ENCODE peak calls at places on chromosomes 16 and 17, in seven cellular contexts. T is SJSA1, D is colonic mucosa, P is endothelial cell of umbilical vein, X is thoracic aorta, S is breast epithelium, Z is adrenal gland. O is an unnamed sample.

GRCh38 chr17:80989586-80989913 is 2.1 kb upstream of the CHMP6 start:
- DNase-seq in T (peak), D (no peak), P (no peak), X (no peak), S (no peak), Z (no peak), O (no peak)

GRCh38 chr17:18362509-18363020 is 785 bp downstream of the SHMT1 start:
- DNase-seq in T (no peak), D (peak), P (peak), X (no peak), S (no peak), Z (peak), O (no peak)

GRCh38 chr16:30395992-30396560 is 856 bp downstream of the ZNF48 start:
- DNase-seq in T (no peak), D (no peak), P (no peak), X (no peak), S (no peak), Z (no peak), O (no peak)

GRCh38 chr17:75289832-75290337 is 652 bp upstream of the SLC25A19 start:
- DNase-seq in T (no peak), D (peak), P (peak), X (no peak), S (no peak), Z (peak), O (peak)

GRCh38 chr17:45979137-45979536 is 19.9 kb upstream of the STH start:
- DNase-seq in T (no peak), D (no peak), P (no peak), X (no peak), S (no peak), Z (no peak), O (no peak)

GRCh38 chr17:63398680-63399079 is 47.4 kb downstream of the CYB561 start:
- DNase-seq in T (no peak), D (no peak), P (peak), X (no peak), S (no peak), Z (no peak), O (no peak)

GRCh38 chr17:17681187-17681743 is at the start of gene RAI1:
- DNase-seq in T (peak), D (peak), P (peak), X (no peak), S (peak), Z (peak), O (peak)

GRCh38 chr16:31141489-31142108 is 6.1 kb upstream of the PRSS8 start:
- DNase-seq in T (no peak), D (peak), P (no peak), X (no peak), S (no peak), Z (peak), O (peak)

GRCh38 chr16:56120447-56121155 is 70.7 kb upstream of the GNAO1 start:
- DNase-seq in T (no peak), D (no peak), P (no peak), X (no peak), S (no peak), Z (no peak), O (no peak)

GRCh38 chr17:59370580-59371299 is 39.3 kb downstream of the YPEL2 start:
- DNase-seq in T (no peak), D (no peak), P (peak), X (no peak), S (no peak), Z (no peak), O (no peak)

GRCh38 chr17:64470676-64471075 is 21.8 kb downstream of the MILR1 start:
- DNase-seq in T (no peak), D (no peak), P (no peak), X (no peak), S (no peak), Z (no peak), O (no peak)

GRCh38 chr17:50547736-50548083 is 736 bp downstream of the SPATA20 start:
- DNase-seq in T (no peak), D (peak), P (no peak), X (no peak), S (no peak), Z (no peak), O (no peak)

GRCh38 chr17:76840884-76841775 is 27.1 kb upstream of the MGAT5B start:
- DNase-seq in T (peak), D (no peak), P (no peak), X (no peak), S (no peak), Z (no peak), O (no peak)

GRCh38 chr17:78351449-78352006 is 8.3 kb downstream of the SOCS3 start:
- DNase-seq in T (no peak), D (peak), P (no peak), X (peak), S (peak), Z (peak), O (peak)

GRCh38 chr16:57628008-57628781 is at the start of gene ADGRG1:
- DNase-seq in T (peak), D (peak), P (peak), X (peak), S (no peak), Z (peak), O (no peak)

GRCh38 chr16:88785106-88785924 is at the start of gene PIEZO1:
- DNase-seq in T (peak), D (peak), P (peak), X (no peak), S (peak), Z (peak), O (peak)

GRCh38 chr16:56688762-56689161 is 6.5 kb downstream of the MT1X start:
- DNase-seq in T (no peak), D (no peak), P (no peak), X (no peak), S (no peak), Z (no peak), O (no peak)

GRCh38 chr17:73203788-73204479 is 11.1 kb downstream of the COG1 start:
- DNase-seq in T (no peak), D (no peak), P (peak), X (no peak), S (no peak), Z (no peak), O (no peak)

GRCh38 chr16:57366544-57367040 is 5.7 kb upstream of the CX3CL1 start:
- DNase-seq in T (no peak), D (no peak), P (peak), X (no peak), S (no peak), Z (no peak), O (peak)

GRCh38 chr16:89096042-89096717 is 2.5 kb downstream of the ACSF3 start:
- DNase-seq in T (no peak), D (no peak), P (no peak), X (no peak), S (no peak), Z (no peak), O (no peak)

GRCh38 chr16:51129105-51129504 is 22.0 kb downstream of the SALL1 start:
- DNase-seq in T (no peak), D (no peak), P (no peak), X (no peak), S (no peak), Z (no peak), O (no peak)

GRCh38 chr17:76142044-76143041 is 1.3 kb upstream of the FOXJ1 start:
- DNase-seq in T (no peak), D (no peak), P (no peak), X (no peak), S (no peak), Z (no peak), O (peak)

GRCh38 chr17:75250009-75250471 is 11.4 kb downstream of the GGA3 start:
- DNase-seq in T (no peak), D (no peak), P (peak), X (no peak), S (no peak), Z (no peak), O (no peak)

GRCh38 chr17:67052720-67053437 is 8.5 kb downstream of the CACNG1 start:
- DNase-seq in T (no peak), D (peak), P (no peak), X (no peak), S (peak), Z (peak), O (peak)

GRCh38 chr16:22941970-22942501 is 128.1 kb downstream of the HS3ST2 start:
- DNase-seq in T (no peak), D (no peak), P (no peak), X (no peak), S (no peak), Z (no peak), O (no peak)

GRCh38 chr17:10050597-10051101 is 145.6 kb upstream of the RCVRN start:
- DNase-seq in T (no peak), D (peak), P (no peak), X (no peak), S (no peak), Z (no peak), O (no peak)

GRCh38 chr16:74829637-74830036 is 55.0 kb upstream of the FA2H start:
- DNase-seq in T (no peak), D (no peak), P (no peak), X (no peak), S (no peak), Z (peak), O (no peak)

GRCh38 chr17:28735242-28735722 is 6.7 kb downstream of the NEK8 start:
- DNase-seq in T (no peak), D (no peak), P (no peak), X (no peak), S (no peak), Z (no peak), O (no peak)

GRCh38 chr16:50368410-50369132 is at the start of gene BRD7:
- DNase-seq in T (no peak), D (peak), P (peak), X (no peak), S (no peak), Z (peak), O (peak)

GRCh38 chr16:19704321-19705130 is 13.5 kb downstream of the KNOP1 start:
- DNase-seq in T (peak), D (no peak), P (peak), X (no peak), S (no peak), Z (peak), O (peak)

GRCh38 chr16:11218324-11218962 is 37.6 kb downstream of the SOCS1 start:
- DNase-seq in T (no peak), D (no peak), P (no peak), X (no peak), S (no peak), Z (no peak), O (no peak)

GRCh38 chr17:17874478-17874877 is 37.7 kb upstream of the SREBF1 start:
- DNase-seq in T (no peak), D (no peak), P (no peak), X (no peak), S (no peak), Z (no peak), O (no peak)

GRCh38 chr16:81266680-81267095 is 28.2 kb downstream of the BCO1 start:
- DNase-seq in T (no peak), D (peak), P (no peak), X (no peak), S (no peak), Z (no peak), O (no peak)

GRCh38 chr17:49887744-49888360 is 40.0 kb upstream of the TAC4 start:
- DNase-seq in T (no peak), D (no peak), P (no peak), X (no peak), S (peak), Z (no peak), O (no peak)

GRCh38 chr17:72580321-72581127 is 459.7 kb downstream of the SOX9 start:
- DNase-seq in T (no peak), D (peak), P (no peak), X (no peak), S (peak), Z (no peak), O (peak)

GRCh38 chr16:57482845-57483545 is 3.3 kb downstream of the DOK4 start:
- DNase-seq in T (peak), D (no peak), P (no peak), X (no peak), S (peak), Z (no peak), O (peak)

GRCh38 chr17:17382901-17383300 is 79.7 kb downstream of the NT5M start:
- DNase-seq in T (no peak), D (no peak), P (peak), X (no peak), S (no peak), Z (no peak), O (no peak)

GRCh38 chr17:27846042-27846655 is 45.8 kb upstream of the NOS2 start:
- DNase-seq in T (no peak), D (no peak), P (no peak), X (no peak), S (no peak), Z (no peak), O (no peak)

GRCh38 chr17:82901356-82901755 is 61.5 kb upstream of the ZNF750 start:
- DNase-seq in T (no peak), D (no peak), P (no peak), X (no peak), S (no peak), Z (no peak), O (no peak)
- H3K27ac ChIP-seq in T (peak), D (no peak), P (no peak), X (no peak), S (no peak), Z (no peak), O (no peak)

DNA sequence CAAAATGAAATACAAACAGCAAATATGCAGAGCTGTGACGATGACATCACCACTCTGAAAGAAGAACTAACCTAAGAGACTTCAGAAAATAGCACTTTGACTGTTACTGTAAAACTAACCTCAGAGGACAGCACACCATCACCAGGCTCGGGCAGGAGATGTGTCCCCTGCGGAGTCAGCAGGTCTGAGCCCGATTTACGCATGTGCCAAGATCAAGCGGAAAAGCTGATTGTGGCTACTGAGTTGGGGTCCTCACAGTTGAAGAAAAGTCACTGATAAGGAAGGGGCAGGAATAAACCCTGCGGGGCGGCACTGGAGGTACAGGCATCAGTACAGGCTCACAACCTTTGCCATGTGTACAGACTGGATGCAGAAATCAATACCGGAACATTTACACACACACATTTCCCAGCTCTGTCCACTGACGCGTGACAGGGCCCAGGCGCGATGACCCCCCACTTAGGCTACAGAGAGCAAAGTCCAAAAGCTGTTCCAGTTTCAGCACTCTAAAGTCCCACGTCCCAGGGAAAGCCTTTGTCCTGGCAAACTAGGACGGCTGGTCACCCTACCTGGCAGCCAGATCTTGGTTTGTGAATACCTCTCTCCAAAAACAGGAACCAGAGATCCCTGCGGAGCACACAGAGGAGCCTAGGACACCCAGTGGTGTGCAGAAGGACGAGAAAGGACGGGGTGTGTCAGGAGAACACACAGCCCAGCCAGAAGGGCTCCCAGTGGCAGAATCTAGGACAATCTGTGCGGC is 21.5 kb downstream of the TRAP1 start:
- DNase-seq in T (no peak), D (no peak), P (no peak), X (no peak), S (no peak), Z (no peak), O (no peak)
- H3K27ac ChIP-seq in T (no peak), D (no peak), P (no peak), X (no peak), S (no peak), Z (no peak), O (no peak)

GRCh38 chr16:87538160-87538559 is 45.3 kb upstream of the ZCCHC14 start:
- DNase-seq in T (no peak), D (no peak), P (no peak), X (no peak), S (no peak), Z (no peak), O (no peak)
- H3K27ac ChIP-seq in T (peak), D (no peak), P (no peak), X (peak), S (no peak), Z (no peak), O (no peak)

DNA sequence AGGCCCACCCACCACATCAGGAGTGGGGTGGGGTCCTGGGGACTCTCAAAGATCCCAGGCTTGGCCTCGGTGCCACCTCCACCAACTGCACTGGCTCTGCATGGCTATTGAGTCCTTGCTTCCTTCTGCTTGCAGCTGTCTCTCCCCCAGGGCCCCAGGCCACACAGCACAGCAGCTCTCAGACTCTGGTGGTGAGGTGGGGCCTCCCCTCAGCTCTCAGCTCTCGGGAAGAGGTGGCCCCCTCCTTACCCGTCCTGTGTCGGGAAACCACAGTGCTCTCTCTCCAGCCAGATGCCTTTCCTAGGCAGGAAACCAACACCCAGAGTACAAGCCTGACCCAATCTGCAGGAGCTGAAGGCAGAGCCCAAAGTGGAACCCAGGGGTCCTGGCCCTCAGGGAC is 18.6 kb downstream of the SRCIN1 start:
- DNase-seq in T (no peak), D (no peak), P (no peak), X (no peak), S (no peak), Z (no peak), O (no peak)
- H3K27ac ChIP-seq in T (no peak), D (no peak), P (no peak), X (no peak), S (no peak), Z (peak), O (no peak)

GRCh38 chr16:66342294-66342900 is 24.1 kb upstream of the CDH5 start:
- DNase-seq in T (no peak), D (no peak), P (peak), X (no peak), S (no peak), Z (no peak), O (peak)

GRCh38 chr16:66344533-66345145 is 21.9 kb upstream of the CDH5 start:
- DNase-seq in T (no peak), D (peak), P (peak), X (no peak), S (no peak), Z (no peak), O (peak)

GRCh38 chr16:66346221-66346620 is 20.3 kb upstream of the CDH5 start:
- DNase-seq in T (no peak), D (no peak), P (no peak), X (no peak), S (no peak), Z (no peak), O (peak)
- H3K27ac ChIP-seq in T (no peak), D (no peak), P (no peak), X (no peak), S (no peak), Z (no peak), O (no peak)

DNA sequence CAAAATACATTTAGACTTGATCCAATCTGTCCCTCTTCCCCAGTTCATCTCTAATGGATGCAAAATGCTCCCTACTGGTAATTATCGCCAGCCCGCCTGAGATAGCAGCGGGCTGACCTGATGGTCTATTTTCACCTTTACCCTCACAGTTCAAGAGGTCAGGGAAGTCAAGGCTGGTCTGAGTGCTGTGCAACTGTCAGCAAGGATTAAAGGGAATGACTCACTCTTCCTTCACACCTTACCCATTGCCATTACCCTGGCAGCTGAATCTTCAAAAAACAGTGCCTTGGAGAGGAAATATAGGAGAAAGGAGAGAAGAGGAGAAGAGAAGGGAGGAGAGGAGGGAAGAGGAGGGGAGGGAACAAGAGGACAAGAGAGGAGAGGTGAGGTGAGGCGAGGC is 36.3 kb downstream of the GRB7 start:
- DNase-seq in T (no peak), D (no peak), P (no peak), X (no peak), S (no peak), Z (no peak), O (no peak)
- H3K27ac ChIP-seq in T (no peak), D (peak), P (no peak), X (no peak), S (no peak), Z (no peak), O (peak)